ENCODE peak calls at places on chromosomes 1 and 21, in five cellular contexts. One of them, this sample, is unnamed.
A peak's percentile ranks its signal among the peaks of the same experiment; 100 is the strongest.

GRCh38 chr1:26890467-26890796 is 349 bp upstream of the GPN2 start:
- DNase-seq in adipocyte: no peak
- DNase-seq in HL-60: no peak
- DNase-seq in tibial nerve: no peak
- DNase-seq in neuronal stem cell: no peak
- DNase-seq in this sample: no peak

GRCh38 chr1:25944986-25945385 is 38.8 kb upstream of the STMN1 start:
- DNase-seq in adipocyte: peak; percentile 39
- DNase-seq in HL-60: no peak
- DNase-seq in tibial nerve: no peak
- DNase-seq in neuronal stem cell: no peak
- DNase-seq in this sample: no peak

GRCh38 chr1:43265431-43265830 is 4.4 kb upstream of the TMEM125 start:
- DNase-seq in adipocyte: no peak
- DNase-seq in HL-60: no peak
- DNase-seq in tibial nerve: no peak
- DNase-seq in neuronal stem cell: no peak
- DNase-seq in this sample: no peak

GRCh38 chr21:15514073-15514946 is 215.5 kb upstream of the USP25 start:
- DNase-seq in adipocyte: no peak
- DNase-seq in HL-60: no peak
- DNase-seq in tibial nerve: no peak
- DNase-seq in neuronal stem cell: no peak
- DNase-seq in this sample: no peak

GRCh38 chr1:50516056-50516455 is 92.8 kb upstream of the DMRTA2 start:
- DNase-seq in adipocyte: no peak
- DNase-seq in HL-60: no peak
- DNase-seq in tibial nerve: no peak
- DNase-seq in neuronal stem cell: no peak
- DNase-seq in this sample: no peak

GRCh38 chr1:32972814-32973428 is 8.3 kb upstream of the RNF19B start:
- DNase-seq in adipocyte: peak; percentile 69
- DNase-seq in HL-60: no peak
- DNase-seq in tibial nerve: no peak
- DNase-seq in neuronal stem cell: peak; percentile 69
- DNase-seq in this sample: no peak

GRCh38 chr21:29238967-29239289 is 59.8 kb upstream of the BACH1 start:
- DNase-seq in adipocyte: peak; percentile 44
- DNase-seq in HL-60: no peak
- DNase-seq in tibial nerve: no peak
- DNase-seq in neuronal stem cell: no peak
- DNase-seq in this sample: no peak

GRCh38 chr1:235972316-235973090 is 92.4 kb downstream of the NID1 start:
- DNase-seq in adipocyte: peak; percentile 71
- DNase-seq in HL-60: no peak
- DNase-seq in tibial nerve: no peak
- DNase-seq in neuronal stem cell: no peak
- DNase-seq in this sample: peak; percentile 35

GRCh38 chr1:110542730-110543129 is 23.8 kb upstream of the KCNA10 start:
- DNase-seq in adipocyte: peak; percentile 63
- DNase-seq in HL-60: peak; percentile 13
- DNase-seq in tibial nerve: no peak
- DNase-seq in neuronal stem cell: peak; percentile 62
- DNase-seq in this sample: no peak

GRCh38 chr1:172969611-172970010 is 81.1 kb downstream of the TNFSF18 start:
- DNase-seq in adipocyte: peak; percentile 83
- DNase-seq in HL-60: no peak
- DNase-seq in tibial nerve: no peak
- DNase-seq in neuronal stem cell: no peak
- DNase-seq in this sample: no peak

GRCh38 chr1:207221934-207222351 is 99.5 kb upstream of the CD55 start:
- DNase-seq in adipocyte: no peak
- DNase-seq in HL-60: no peak
- DNase-seq in tibial nerve: no peak
- DNase-seq in neuronal stem cell: no peak
- DNase-seq in this sample: no peak

DNA sequence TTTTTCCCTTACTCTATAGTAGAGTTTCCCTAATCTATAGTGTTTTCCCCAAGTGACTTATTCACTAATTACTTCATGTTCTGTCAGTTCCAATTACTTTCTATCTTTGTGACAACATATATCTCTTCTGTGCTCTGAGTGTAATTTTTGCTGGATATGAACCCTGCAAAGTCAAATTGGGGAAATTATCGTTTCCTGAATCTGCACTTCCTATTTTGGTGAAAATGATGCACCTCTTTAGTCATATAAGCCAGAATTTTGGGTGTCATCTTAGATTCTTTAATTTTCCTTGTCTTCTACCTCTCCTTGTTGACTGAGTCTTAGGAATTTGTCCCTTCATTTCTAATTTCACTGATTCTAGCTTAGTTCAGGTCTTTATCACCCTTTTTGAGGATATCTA is 33.4 kb upstream of the PRKACB start:
- DNase-seq in adipocyte: no peak
- DNase-seq in HL-60: no peak
- DNase-seq in tibial nerve: no peak
- DNase-seq in neuronal stem cell: no peak
- DNase-seq in this sample: no peak
- H3K27me3 ChIP-seq in adipocyte: no peaks in the 10 kb centered on the region
- H3K27me3 ChIP-seq in HL-60: no peaks in the 10 kb centered on the region
- H3K27me3 ChIP-seq in tibial nerve: no peaks in the 10 kb centered on the region
- H3K27me3 ChIP-seq in neuronal stem cell: no peaks in the 10 kb centered on the region
- H3K27me3 ChIP-seq in this sample: no peaks in the 10 kb centered on the region

GRCh38 chr1:15902882-15903281 is 55.4 kb downstream of the SPEN start:
- DNase-seq in adipocyte: peak; percentile 77
- DNase-seq in HL-60: no peak
- DNase-seq in tibial nerve: no peak
- DNase-seq in neuronal stem cell: no peak
- DNase-seq in this sample: no peak
- H3K4me3 ChIP-seq in adipocyte: no peak overlapping the region
- H3K4me3 ChIP-seq in HL-60: no peak overlapping the region
- H3K4me3 ChIP-seq in tibial nerve: no peak overlapping the region
- H3K4me3 ChIP-seq in neuronal stem cell: no peak overlapping the region
- H3K4me3 ChIP-seq in this sample: no peak overlapping the region

GRCh38 chr1:160548960-160549664 is 26.1 kb upstream of the SLAMF6 start:
- DNase-seq in adipocyte: no peak
- DNase-seq in HL-60: no peak
- DNase-seq in tibial nerve: no peak
- DNase-seq in neuronal stem cell: no peak
- DNase-seq in this sample: no peak

GRCh38 chr1:160552425-160552824 is 26.9 kb downstream of the CD84 start:
- DNase-seq in adipocyte: no peak
- DNase-seq in HL-60: no peak
- DNase-seq in tibial nerve: no peak
- DNase-seq in neuronal stem cell: no peak
- DNase-seq in this sample: no peak

GRCh38 chr1:160549665-160550006 is 26.6 kb upstream of the SLAMF6 start:
- DNase-seq in adipocyte: no peak
- DNase-seq in HL-60: no peak
- DNase-seq in tibial nerve: no peak
- DNase-seq in neuronal stem cell: no peak
- DNase-seq in this sample: no peak

GRCh38 chr1:160550572-160551034 is 27.5 kb upstream of the SLAMF6 start:
- DNase-seq in adipocyte: no peak
- DNase-seq in HL-60: no peak
- DNase-seq in tibial nerve: no peak
- DNase-seq in neuronal stem cell: no peak
- DNase-seq in this sample: no peak

GRCh38 chr1:160553778-160554177 is 25.5 kb downstream of the CD84 start:
- DNase-seq in adipocyte: no peak
- DNase-seq in HL-60: no peak
- DNase-seq in tibial nerve: no peak
- DNase-seq in neuronal stem cell: no peak
- DNase-seq in this sample: no peak
- H3K27me3 ChIP-seq in adipocyte: peaks cover 3% of the 10 kb centered on the region
- H3K27me3 ChIP-seq in HL-60: no peaks in the 10 kb centered on the region
- H3K27me3 ChIP-seq in tibial nerve: no peaks in the 10 kb centered on the region
- H3K27me3 ChIP-seq in neuronal stem cell: no peaks in the 10 kb centered on the region
- H3K27me3 ChIP-seq in this sample: no peaks in the 10 kb centered on the region

GRCh38 chr1:154419620-154420020 is 14.5 kb downstream of the IL6R start:
- DNase-seq in adipocyte: peak; percentile 91
- DNase-seq in HL-60: no peak
- DNase-seq in tibial nerve: peak; percentile 86
- DNase-seq in neuronal stem cell: no peak
- DNase-seq in this sample: peak; percentile 94
- H3K4me3 ChIP-seq in adipocyte: peak overlapping the region; percentile 62
- H3K4me3 ChIP-seq in HL-60: no peak overlapping the region
- H3K4me3 ChIP-seq in tibial nerve: no peak overlapping the region
- H3K4me3 ChIP-seq in neuronal stem cell: no peak overlapping the region
- H3K4me3 ChIP-seq in this sample: no peak overlapping the region

DNA sequence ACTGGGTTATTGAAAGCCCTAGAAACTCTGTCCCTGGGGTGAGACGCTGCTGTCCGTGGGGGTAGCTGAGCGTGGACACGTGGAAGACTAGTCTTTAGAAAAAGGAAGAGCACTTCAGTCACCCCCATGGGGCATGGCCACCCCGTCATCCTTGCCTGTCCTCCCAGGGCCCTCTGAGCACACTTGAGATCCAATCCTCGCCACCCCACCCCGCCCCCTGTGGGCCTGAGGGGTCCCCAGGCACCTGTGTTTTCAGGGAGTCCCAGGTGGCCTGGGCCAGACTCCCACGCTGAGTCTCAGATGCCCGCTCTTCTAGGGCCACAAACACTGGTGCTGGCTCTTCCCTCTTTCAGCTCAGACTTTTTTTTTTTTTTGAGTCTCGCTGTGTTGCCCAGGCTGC is 2.5 kb downstream of the PRKCZ start:
- DNase-seq in adipocyte: no peak
- DNase-seq in HL-60: no peak
- DNase-seq in tibial nerve: no peak
- DNase-seq in neuronal stem cell: no peak
- DNase-seq in this sample: no peak
- H3K27me3 ChIP-seq in adipocyte: peaks cover 27% of the 10 kb centered on the region
- H3K27me3 ChIP-seq in HL-60: peaks cover 40% of the 10 kb centered on the region
- H3K27me3 ChIP-seq in tibial nerve: peaks cover 56% of the 10 kb centered on the region
- H3K27me3 ChIP-seq in neuronal stem cell: no peaks in the 10 kb centered on the region
- H3K27me3 ChIP-seq in this sample: peaks cover 10% of the 10 kb centered on the region

GRCh38 chr21:41933259-41934079 is 20.3 kb downstream of the C2CD2 start:
- DNase-seq in adipocyte: no peak
- DNase-seq in HL-60: no peak
- DNase-seq in tibial nerve: no peak
- DNase-seq in neuronal stem cell: no peak
- DNase-seq in this sample: peak; percentile 85
- H3K4me3 ChIP-seq in adipocyte: peak overlapping the region; percentile 63
- H3K4me3 ChIP-seq in HL-60: no peak overlapping the region
- H3K4me3 ChIP-seq in tibial nerve: peak overlapping the region; percentile 21
- H3K4me3 ChIP-seq in neuronal stem cell: no peak overlapping the region
- H3K4me3 ChIP-seq in this sample: no peak overlapping the region

GRCh38 chr1:201100169-201100930 is 11.9 kb downstream of the CACNA1S start:
- DNase-seq in adipocyte: no peak
- DNase-seq in HL-60: no peak
- DNase-seq in tibial nerve: no peak
- DNase-seq in neuronal stem cell: no peak
- DNase-seq in this sample: no peak

GRCh38 chr1:201098992-201099391 is 13.2 kb downstream of the CACNA1S start:
- DNase-seq in adipocyte: no peak
- DNase-seq in HL-60: no peak
- DNase-seq in tibial nerve: no peak
- DNase-seq in neuronal stem cell: no peak
- DNase-seq in this sample: no peak

GRCh38 chr1:201105688-201106087 is 6.5 kb downstream of the CACNA1S start:
- DNase-seq in adipocyte: no peak
- DNase-seq in HL-60: no peak
- DNase-seq in tibial nerve: no peak
- DNase-seq in neuronal stem cell: no peak
- DNase-seq in this sample: no peak

GRCh38 chr1:201104141-201104540 is 8.1 kb downstream of the CACNA1S start:
- DNase-seq in adipocyte: no peak
- DNase-seq in HL-60: no peak
- DNase-seq in tibial nerve: no peak
- DNase-seq in neuronal stem cell: no peak
- DNase-seq in this sample: no peak

DNA sequence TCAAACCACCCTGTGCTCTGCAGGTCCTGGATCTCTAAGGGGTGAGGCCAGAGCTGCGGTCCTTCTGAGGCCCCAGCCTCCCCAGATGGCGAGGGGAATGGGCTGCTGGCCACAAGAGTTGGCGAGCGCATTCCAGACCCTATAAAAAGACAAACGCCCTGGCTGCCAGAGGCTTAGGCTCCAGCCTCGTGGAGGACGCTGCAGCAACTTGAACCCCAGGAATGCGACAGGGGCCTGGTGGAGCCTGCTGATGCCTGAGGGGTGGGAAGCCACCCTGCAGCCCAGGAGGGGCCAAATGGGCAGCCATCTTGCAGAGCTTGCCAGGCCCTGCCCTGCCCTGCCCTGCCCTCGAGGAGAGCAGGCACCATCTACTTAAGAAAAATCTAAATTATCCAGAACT is 8.6 kb downstream of the CACNA1S start:
- DNase-seq in adipocyte: no peak
- DNase-seq in HL-60: no peak
- DNase-seq in tibial nerve: no peak
- DNase-seq in neuronal stem cell: no peak
- DNase-seq in this sample: no peak
- H3K27me3 ChIP-seq in adipocyte: peaks cover 58% of the 10 kb centered on the region
- H3K27me3 ChIP-seq in HL-60: no peaks in the 10 kb centered on the region
- H3K27me3 ChIP-seq in tibial nerve: no peaks in the 10 kb centered on the region
- H3K27me3 ChIP-seq in neuronal stem cell: no peaks in the 10 kb centered on the region
- H3K27me3 ChIP-seq in this sample: no peaks in the 10 kb centered on the region

DNA sequence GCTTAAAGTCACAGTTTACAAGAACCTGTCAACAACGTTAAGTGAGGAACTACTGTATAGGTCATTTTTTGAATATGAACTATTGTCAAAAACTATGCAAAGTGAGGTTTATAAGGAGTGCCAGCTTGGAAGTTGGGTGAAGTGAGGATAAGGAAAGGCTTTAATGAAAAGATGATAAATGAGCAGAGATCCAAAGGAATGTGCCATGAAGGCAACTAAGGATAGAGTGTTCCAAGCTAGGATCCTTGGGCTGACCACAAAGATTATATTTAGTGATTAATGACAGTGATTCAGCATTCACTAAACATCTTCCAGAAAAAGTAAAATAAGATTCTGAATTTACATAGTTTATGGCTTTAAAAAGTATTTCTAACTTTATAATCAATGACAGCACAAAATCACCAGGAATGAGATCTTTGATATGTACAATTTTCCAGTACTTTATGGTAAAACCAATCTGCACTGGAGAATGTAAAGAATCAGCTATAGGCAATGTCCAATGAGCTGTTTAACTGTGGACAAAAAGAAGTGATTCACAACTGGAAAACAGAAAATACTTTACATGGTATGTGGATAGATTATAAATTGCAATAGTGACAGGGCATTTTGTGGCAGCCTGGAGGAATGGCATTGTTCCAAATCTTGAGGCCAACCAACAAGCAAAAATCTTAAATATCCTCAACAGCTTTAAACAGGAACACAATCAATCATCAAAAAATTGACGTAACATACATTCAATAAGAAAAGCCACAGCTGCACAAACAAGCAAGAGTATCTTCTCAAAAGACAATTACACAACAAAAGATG is 91.2 kb upstream of the KCTD3 start:
- DNase-seq in adipocyte: peak; percentile 83
- DNase-seq in HL-60: no peak
- DNase-seq in tibial nerve: no peak
- DNase-seq in neuronal stem cell: no peak
- DNase-seq in this sample: peak; percentile 65
- H3K4me3 ChIP-seq in adipocyte: peak overlapping the region; percentile 8
- H3K4me3 ChIP-seq in HL-60: no peak overlapping the region
- H3K4me3 ChIP-seq in tibial nerve: no peak overlapping the region
- H3K4me3 ChIP-seq in neuronal stem cell: no peak overlapping the region
- H3K4me3 ChIP-seq in this sample: no peak overlapping the region